ENCODE peak calls at places on chromosome 22, in four cellular contexts. P is MM.1S, N is WTC11, U is HL-60. M is an unnamed sample.

GRCh38 chr22:38257650-38258246 is 15.1 kb downstream of the TMEM184B start:
- DNase-seq in U (no peak), N (no peak), P (no peak), M (no peak)

GRCh38 chr22:27982630-27983180 is 63.6 kb upstream of the PITPNB start:
- DNase-seq in P (no peak), N (no peak), U (no peak), M (no peak)

GRCh38 chr22:47063606-47064005 is 301.2 kb downstream of the TBC1D22A start:
- DNase-seq in U (no peak), P (no peak), N (no peak), M (no peak)

GRCh38 chr22:22092101-22092500 is 109.5 kb upstream of the TOP3B start:
- DNase-seq in U (no peak), P (no peak), N (no peak), M (no peak)

GRCh38 chr22:33726294-33726711 is 194.0 kb downstream of the LARGE1 start:
- DNase-seq in P (no peak), U (no peak), N (no peak), M (no peak)

GRCh38 chr22:47810505-47811500 is 1048.4 kb downstream of the TBC1D22A start:
- DNase-seq in P (no peak), N (no peak), U (no peak), M (no peak)

GRCh38 chr22:35456757-35457156 is 56.8 kb downstream of the MCM5 start:
- DNase-seq in N (no peak), U (no peak), P (no peak), M (no peak)

GRCh38 chr22:25698986-25699385 is 43.0 kb upstream of the MYO18B start:
- DNase-seq in P (no peak), U (no peak), N (no peak), M (no peak)

GRCh38 chr22:27580311-27580897 is 221.2 kb downstream of the MN1 start:
- DNase-seq in P (no peak), N (no peak), U (peak; percentile 5), M (no peak)

GRCh38 chr22:42969348-42969975 is 45.5 kb downstream of the PACSIN2 start:
- DNase-seq in U (no peak), P (no peak), N (no peak), M (no peak)

GRCh38 chr22:23402275-23403151 is 177.6 kb downstream of the IGLL1 start:
- DNase-seq in U (peak; percentile 52), N (peak; percentile 79), P (peak; percentile 92), M (peak; percentile 21)

GRCh38 chr22:32695451-32695891 is 106.0 kb upstream of the TIMP3 start:
- DNase-seq in P (no peak), U (no peak), N (no peak), M (no peak)